ENCODE peak calls at places on chromosomes 11 and 22, in seven cellular contexts. O is uterus, G is ascending aorta, T is cardiac muscle cell, R is fibroblast of lung, P is RWPE2, D is hepatocyte. J is an unnamed sample.

GRCh38 chr22:35648066-35649025 is at the start of gene APOL6:
- DNase-seq in O (no peak), G (no peak), T (no peak), R (peak; percentile 55), P (no peak), D (peak; percentile 75), J (peak; percentile 38)

GRCh38 chr11:58900479-58901420 is 38.5 kb upstream of the GLYATL1 start:
- DNase-seq in O (no peak), G (no peak), T (peak; percentile 85), R (peak; percentile 78), P (no peak), D (peak; percentile 87), J (peak; percentile 62)

GRCh38 chr11:102763440-102763839 is 17.0 kb downstream of the MMP10 start:
- DNase-seq in O (no peak), G (no peak), T (no peak), R (peak; percentile 30), P (no peak), D (no peak), J (no peak)

GRCh38 chr11:95699631-95700470 is 89.7 kb downstream of the FAM76B start:
- DNase-seq in O (no peak), G (no peak), T (no peak), R (peak; percentile 65), P (no peak), D (no peak), J (no peak)

GRCh38 chr22:41589260-41589600 is 410 bp downstream of the PMM1 start:
- DNase-seq in O (no peak), G (no peak), T (peak; percentile 44), R (peak; percentile 30), P (no peak), D (peak; percentile 58), J (no peak)

GRCh38 chr22:48756146-48757111 is 1071.2 kb downstream of the BRD1 start:
- DNase-seq in O (no peak), G (no peak), T (no peak), R (no peak), P (no peak), D (peak; percentile 3), J (no peak)

GRCh38 chr22:48318575-48319320 is 1508.9 kb downstream of the BRD1 start:
- DNase-seq in O (no peak), G (no peak), T (no peak), R (no peak), P (no peak), D (no peak), J (no peak)

GRCh38 chr11:67031791-67032561 is 9.0 kb downstream of the SYT12 start:
- DNase-seq in O (no peak), G (no peak), T (no peak), R (peak; percentile 77), P (no peak), D (no peak), J (no peak)

GRCh38 chr22:37020192-37020479 is 594 bp downstream of the MPST start:
- DNase-seq in O (peak; percentile 27), G (no peak), T (peak; percentile 42), R (peak; percentile 53), P (no peak), D (peak; percentile 69), J (no peak)

GRCh38 chr11:30760341-30760740 is 174.2 kb upstream of the MPPED2 start:
- DNase-seq in O (no peak), G (no peak), T (no peak), R (no peak), P (no peak), D (no peak), J (no peak)

DNA sequence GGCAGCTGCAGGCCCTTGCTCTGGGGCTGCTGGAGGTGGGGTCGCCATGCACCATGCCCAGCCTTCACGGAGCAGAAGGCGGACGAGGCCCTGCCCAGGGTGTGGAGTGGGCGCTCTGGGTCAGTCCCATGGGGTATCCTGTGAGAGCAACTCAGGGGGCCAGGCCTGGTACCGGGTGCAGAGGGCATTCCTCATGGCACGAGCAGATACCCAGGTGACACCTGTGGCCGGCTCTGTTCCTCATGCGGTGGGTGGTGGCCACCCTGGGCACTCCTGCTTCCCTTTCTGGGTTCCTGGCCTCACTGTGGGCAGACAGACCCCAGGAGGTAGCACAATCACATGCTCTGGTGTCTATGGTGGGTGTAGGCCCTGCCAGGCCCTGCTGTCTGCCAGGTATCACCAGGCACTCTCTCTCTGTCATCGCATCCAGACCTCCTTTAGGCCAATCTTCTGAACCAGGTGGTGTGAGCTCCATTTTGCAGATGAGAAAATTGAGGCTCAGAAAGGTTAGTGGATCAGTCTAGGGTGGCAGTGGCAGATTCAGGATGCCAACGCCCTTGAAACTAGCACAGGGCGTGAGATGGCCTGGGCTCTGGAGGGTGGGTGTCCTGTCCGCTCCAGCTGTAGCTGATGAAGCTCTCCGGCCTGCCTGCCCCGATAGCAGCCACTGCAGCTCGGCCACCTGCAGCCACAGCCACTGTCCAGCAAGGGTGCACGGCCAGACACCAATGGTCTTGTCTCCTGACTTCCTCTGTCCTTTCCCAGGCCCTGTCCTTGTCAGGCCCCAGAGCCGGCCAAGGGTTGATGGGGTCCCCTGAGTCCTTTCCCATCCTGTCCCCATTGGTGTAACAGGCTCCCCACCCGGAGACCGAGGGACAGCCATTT is 15.1 kb downstream of the DGKZ start:
- DNase-seq in O (no peak), G (no peak), T (no peak), R (no peak), P (no peak), D (no peak), J (no peak)
- H3K4me3 ChIP-seq in O (no peak overlapping the region), G (peak overlapping the region; percentile 57), T (no peak overlapping the region), R (peak overlapping the region; percentile 1), P (no peak overlapping the region), D (no peak overlapping the region), J (peak overlapping the region; percentile 37)

GRCh38 chr11:8684600-8685290 is 2.2 kb downstream of the RPL27A start:
- DNase-seq in O (no peak), G (no peak), T (no peak), R (no peak), P (no peak), D (no peak), J (no peak)
- H3K27ac ChIP-seq in O (no peak overlapping the region), G (peak overlapping the region; percentile 97), T (peak overlapping the region; percentile 98), R (peak overlapping the region; percentile 98), P (peak overlapping the region; percentile 85), D (peak overlapping the region; percentile 98), J (peak overlapping the region; percentile 8)

GRCh38 chr22:50600541-50600940 is at the start of gene MAPK8IP2:
- DNase-seq in O (no peak), G (no peak), T (peak; percentile 24), R (no peak), P (no peak), D (peak; percentile 45), J (no peak)

GRCh38 chr22:50599816-50600454 is 658 bp upstream of the MAPK8IP2 start:
- DNase-seq in O (peak; percentile 64), G (no peak), T (peak; percentile 82), R (peak; percentile 33), P (peak; percentile 65), D (peak; percentile 79), J (no peak)

GRCh38 chr22:50602338-50602700 is 1.7 kb downstream of the MAPK8IP2 start:
- DNase-seq in O (no peak), G (no peak), T (no peak), R (no peak), P (no peak), D (no peak), J (no peak)

GRCh38 chr22:50601669-50602337 is 1.2 kb downstream of the MAPK8IP2 start:
- DNase-seq in O (no peak), G (no peak), T (no peak), R (no peak), P (peak; percentile 40), D (no peak), J (no peak)

GRCh38 chr22:50600967-50601668 is 525 bp downstream of the MAPK8IP2 start:
- DNase-seq in O (no peak), G (no peak), T (peak; percentile 12), R (no peak), P (peak; percentile 45), D (no peak), J (no peak)
- H3K4me3 ChIP-seq in O (no peak overlapping the region), G (peak overlapping the region; percentile 60), T (peak overlapping the region; percentile 34), R (no peak overlapping the region), P (no peak overlapping the region), D (no peak overlapping the region), J (peak overlapping the region; percentile 57)

GRCh38 chr11:13008625-13009475 is at the start of gene RASSF10:
- DNase-seq in O (peak; percentile 25), G (no peak), T (peak; percentile 90), R (peak; percentile 70), P (peak; percentile 82), D (peak; percentile 88), J (no peak)
- H3K27ac ChIP-seq in O (no peak within 1 kb of the TSS), G (no peak within 1 kb of the TSS), T (no peak within 1 kb of the TSS), R (no peak within 1 kb of the TSS), P (no peak within 1 kb of the TSS), D (peak within 1 kb of the TSS; percentile 79), J (no peak within 1 kb of the TSS)

DNA sequence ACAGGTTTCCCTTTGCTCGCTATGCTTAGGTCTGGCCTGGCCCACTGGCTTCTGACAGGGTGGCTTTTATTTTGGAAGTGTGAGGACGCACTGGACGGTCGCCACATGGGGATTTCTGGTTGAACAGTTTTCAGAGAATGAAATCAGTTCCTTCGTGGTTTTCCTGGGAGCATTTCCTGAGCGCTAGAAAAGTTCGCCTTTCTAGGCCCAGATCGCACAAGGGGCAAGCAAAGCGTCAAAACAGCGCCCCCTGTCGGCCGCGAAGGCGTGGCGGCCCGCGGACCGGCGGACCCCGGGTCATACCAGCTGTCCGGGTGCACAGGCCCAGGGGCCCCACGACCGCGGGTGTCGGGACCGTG is 12.7 kb upstream of the CYP2R1 start:
- DNase-seq in O (peak; percentile 63), G (no peak), T (peak; percentile 64), R (peak; percentile 52), P (no peak), D (peak; percentile 68), J (peak; percentile 67)
- H3K4me3 ChIP-seq in O (peak overlapping the region; percentile 39), G (peak overlapping the region; percentile 82), T (peak overlapping the region; percentile 19), R (peak overlapping the region; percentile 49), P (no peak overlapping the region), D (peak overlapping the region; percentile 16), J (peak overlapping the region; percentile 33)

GRCh38 chr11:61140416-61140815 is 20.8 kb downstream of the VPS37C start:
- DNase-seq in O (no peak), G (no peak), T (no peak), R (no peak), P (peak; percentile 34), D (no peak), J (no peak)

GRCh38 chr11:61142424-61142823 is 18.8 kb downstream of the VPS37C start:
- DNase-seq in O (no peak), G (no peak), T (no peak), R (no peak), P (no peak), D (no peak), J (no peak)

GRCh38 chr11:61141601-61142028 is 19.6 kb downstream of the VPS37C start:
- DNase-seq in O (no peak), G (no peak), T (no peak), R (no peak), P (peak; percentile 42), D (peak; percentile 78), J (no peak)

GRCh38 chr11:61139391-61139790 is 21.8 kb downstream of the VPS37C start:
- DNase-seq in O (no peak), G (no peak), T (no peak), R (no peak), P (peak; percentile 15), D (no peak), J (no peak)

DNA sequence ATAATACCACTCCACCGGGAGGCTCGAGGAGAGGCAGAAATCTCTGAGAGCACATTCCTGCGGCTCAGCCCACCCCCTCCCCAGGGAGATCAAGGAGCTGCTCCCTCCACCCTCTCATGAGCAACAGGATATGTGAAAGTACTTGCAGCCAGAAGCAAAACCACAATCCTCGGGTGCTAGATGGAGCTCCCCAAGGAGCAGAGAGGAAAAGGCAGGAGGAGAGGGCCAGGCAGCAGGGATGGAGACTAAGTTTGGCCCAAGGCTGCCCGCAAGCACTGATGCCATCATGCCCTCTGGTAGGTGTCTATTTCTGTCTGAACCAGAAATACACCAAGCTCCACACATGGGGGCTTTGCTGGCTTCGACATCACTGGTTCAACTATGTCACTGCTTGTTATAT is 22.3 kb downstream of the VPS37C start:
- DNase-seq in O (no peak), G (no peak), T (peak; percentile 36), R (peak; percentile 90), P (peak; percentile 14), D (no peak), J (no peak)
- H3K27ac ChIP-seq in O (peak overlapping the region; percentile 26), G (peak overlapping the region; percentile 39), T (peak overlapping the region; percentile 39), R (no peak overlapping the region), P (no peak overlapping the region), D (no peak overlapping the region), J (no peak overlapping the region)